ENCODE peak calls at places on chromosomes 16 and 17, in four cellular contexts. N, Z, V and E are unnamed samples.

GRCh38 chr17:78958556-78959191 is 21.0 kb downstream of the LGALS3BP start:
- DNase-seq in N (no peak), Z (no peak), V (no peak), E (peak; percentile 50)

GRCh38 chr17:66791337-66791736 is 43.6 kb upstream of the CACNG5 start:
- DNase-seq in N (no peak), Z (peak; percentile 31), V (no peak), E (no peak)

GRCh38 chr17:1592751-1593629 is 30.4 kb upstream of the PITPNA start:
- DNase-seq in N (no peak), Z (no peak), V (no peak), E (no peak)

GRCh38 chr17:58338907-58339774 is 10.5 kb upstream of the TSPOAP1 start:
- DNase-seq in N (no peak), Z (no peak), V (peak; percentile 83), E (peak; percentile 63)

GRCh38 chr16:11254913-11255736 is 879 bp downstream of the SOCS1 start:
- DNase-seq in N (peak; percentile 45), Z (no peak), V (peak; percentile 46), E (peak; percentile 71)

GRCh38 chr16:51343411-51343810 is 192.3 kb upstream of the SALL1 start:
- DNase-seq in N (peak; percentile 10), Z (no peak), V (peak; percentile 6), E (peak; percentile 8)

GRCh38 chr17:43695968-43696865 is 34.5 kb upstream of the MEOX1 start:
- DNase-seq in N (no peak), Z (no peak), V (no peak), E (no peak)

GRCh38 chr16:85234310-85235235 is 122.3 kb upstream of the CIBAR2 start:
- DNase-seq in N (no peak), Z (no peak), V (peak; percentile 82), E (peak; percentile 91)

GRCh38 chr16:56880685-56881084 is 15.7 kb downstream of the SLC12A3 start:
- DNase-seq in N (no peak), Z (no peak), V (no peak), E (no peak)

GRCh38 chr16:48559462-48560211 is 50.3 kb downstream of the N4BP1 start:
- DNase-seq in N (no peak), Z (no peak), V (peak; percentile 11), E (no peak)

GRCh38 chr16:8686031-8686621 is 11.7 kb downstream of the ABAT start:
- DNase-seq in N (no peak), Z (peak; percentile 66), V (no peak), E (peak; percentile 5)

GRCh38 chr17:77208856-77209255 is 68.1 kb downstream of the SEC14L1 start:
- DNase-seq in N (no peak), Z (no peak), V (no peak), E (peak; percentile 18)

GRCh38 chr16:72455743-72456659 is 284.0 kb upstream of the PMFBP1 start:
- DNase-seq in N (peak; percentile 67), Z (no peak), V (no peak), E (no peak)

GRCh38 chr16:68972008-68972407 is 128.7 kb downstream of the TANGO6 start:
- DNase-seq in N (no peak), Z (no peak), V (no peak), E (no peak)

GRCh38 chr17:3961564-3962047 is 2.6 kb downstream of the ATP2A3 start:
- DNase-seq in N (no peak), Z (no peak), V (no peak), E (no peak)

GRCh38 chr17:7336240-7337175 is at the start of gene ACAP1:
- DNase-seq in N (no peak), Z (no peak), V (no peak), E (no peak)

GRCh38 chr16:20865420-20866126 is 34.6 kb downstream of the DCUN1D3 start:
- DNase-seq in N (peak; percentile 85), Z (no peak), V (peak; percentile 55), E (peak; percentile 64)

GRCh38 chr16:61576476-61576875 is 459.8 kb downstream of the CDH8 start:
- DNase-seq in N (no peak), Z (no peak), V (no peak), E (no peak)

GRCh38 chr17:1186923-1187771 is 7.4 kb upstream of the ABR start:
- DNase-seq in N (peak; percentile 74), Z (peak; percentile 79), V (peak; percentile 79), E (peak; percentile 83)

GRCh38 chr16:11400076-11400475 is 54.8 kb downstream of the RMI2 start:
- DNase-seq in N (no peak), Z (no peak), V (no peak), E (no peak)

GRCh38 chr16:81066700-81067099 is 10.3 kb downstream of the C16orf46 start:
- DNase-seq in N (no peak), Z (no peak), V (no peak), E (peak; percentile 48)

GRCh38 chr17:49342575-49342936 is 19.5 kb downstream of the ZNF652 start:
- DNase-seq in N (no peak), Z (no peak), V (no peak), E (no peak)

GRCh38 chr16:50351116-50351515 is 17.7 kb downstream of the BRD7 start:
- DNase-seq in N (no peak), Z (no peak), V (no peak), E (no peak)

GRCh38 chr17:31321481-31321880 is at the start of gene EVI2A:
- DNase-seq in N (peak; percentile 82), Z (no peak), V (peak; percentile 81), E (peak; percentile 92)

GRCh38 chr17:81518785-81519283 is 6.2 kb upstream of the ACTG1 start:
- DNase-seq in N (peak; percentile 49), Z (no peak), V (peak; percentile 48), E (peak; percentile 25)

GRCh38 chr17:30376621-30377452 is 1.9 kb upstream of the CPD start:
- DNase-seq in N (no peak), Z (no peak), V (peak; percentile 75), E (peak; percentile 93)

GRCh38 chr16:85872666-85873561 is 26.0 kb upstream of the IRF8 start:
- DNase-seq in N (no peak), Z (no peak), V (no peak), E (no peak)

GRCh38 chr17:47265983-47266541 is 12.4 kb downstream of the ITGB3 start:
- DNase-seq in N (peak; percentile 69), Z (no peak), V (peak; percentile 56), E (peak; percentile 54)

GRCh38 chr17:75350029-75350428 is 55.4 kb downstream of the GRB2 start:
- DNase-seq in N (no peak), Z (no peak), V (no peak), E (no peak)

GRCh38 chr17:73271078-73271477 is 9.4 kb upstream of the CPSF4L start:
- DNase-seq in N (peak; percentile 60), Z (no peak), V (no peak), E (no peak)

GRCh38 chr17:40121191-40121885 is 433 bp upstream of the MSL1 start:
- DNase-seq in N (peak; percentile 39), Z (peak; percentile 59), V (peak; percentile 41), E (peak; percentile 49)

GRCh38 chr17:21282850-21283249 is 1.7 kb upstream of the MAP2K3 start:
- DNase-seq in N (no peak), Z (no peak), V (no peak), E (no peak)

GRCh38 chr16:89583197-89583894 is 7.8 kb downstream of the CPNE7 start:
- DNase-seq in N (no peak), Z (no peak), V (no peak), E (no peak)

GRCh38 chr16:67269766-67270165 is 9.6 kb upstream of the PLEKHG4 start:
- DNase-seq in N (peak; percentile 32), Z (no peak), V (no peak), E (peak; percentile 70)

GRCh38 chr16:4679854-4680636 is 13.3 kb upstream of the NUDT16L1 start:
- DNase-seq in N (peak; percentile 96), Z (peak; percentile 51), V (no peak), E (no peak)

GRCh38 chr17:28227278-28228108 is 91.5 kb upstream of the TMEM97 start:
- DNase-seq in N (peak; percentile 73), Z (peak; percentile 56), V (no peak), E (peak; percentile 41)

GRCh38 chr16:83653785-83654184 is 154.0 kb upstream of the HSBP1 start:
- DNase-seq in N (peak; percentile 5), Z (no peak), V (peak; percentile 80), E (peak; percentile 57)

GRCh38 chr17:57665128-57665527 is 80.0 kb downstream of the CCDC182 start:
- DNase-seq in N (no peak), Z (no peak), V (no peak), E (no peak)

GRCh38 chr17:79819534-79820276 is 19.5 kb downstream of the CBX4 start:
- DNase-seq in N (no peak), Z (no peak), V (no peak), E (no peak)